ENCODE peak calls at places on chromosomes 13 and 19, in seven cellular contexts. M, T, P, W, O, L and G are unnamed samples.

GRCh38 chr19:5480427-5480836 is 25.2 kb downstream of the ZNRF4 start:
- DNase-seq in T (no peak), L (peak), W (no peak), O (no peak), M (no peak), P (peak), G (no peak)

GRCh38 chr13:36432106-36432544 is at the start of gene CCNA1:
- DNase-seq in O (peak), M (no peak), T (peak), P (peak), W (no peak), L (peak), G (no peak)

GRCh38 chr13:100434010-100434763 is 154.4 kb downstream of the GGACT start:
- DNase-seq in L (no peak), P (no peak), W (no peak), O (no peak), M (no peak), T (no peak), G (no peak)

GRCh38 chr13:43720780-43721397 is 65.9 kb downstream of the ENOX1 start:
- DNase-seq in P (no peak), W (no peak), T (no peak), M (no peak), O (no peak), L (no peak), G (no peak)

GRCh38 chr19:33646306-33646705 is 24.6 kb downstream of the CHST8 start:
- DNase-seq in M (no peak), O (no peak), P (no peak), T (no peak), W (no peak), L (no peak), G (no peak)

GRCh38 chr13:73835138-73835721 is 299.0 kb downstream of the KLF12 start:
- DNase-seq in O (no peak), L (peak), T (no peak), M (no peak), P (no peak), W (no peak), G (no peak)

GRCh38 chr19:30029721-30030510 is 87.9 kb downstream of the URI1 start:
- DNase-seq in L (no peak), W (no peak), P (no peak), O (no peak), T (no peak), M (no peak), G (no peak)

GRCh38 chr19:17794731-17795494 is at the start of gene B3GNT3:
- DNase-seq in M (no peak), W (no peak), O (no peak), T (peak), P (peak), L (peak), G (no peak)

GRCh38 chr13:78660130-78660857 is 1.3 kb upstream of the OBI1 start:
- DNase-seq in P (peak), T (no peak), M (no peak), O (no peak), W (no peak), L (no peak), G (no peak)

GRCh38 chr19:47047931-47048399 is 459 bp downstream of the TMEM160 start:
- DNase-seq in T (peak), M (peak), L (peak), W (peak), P (peak), O (peak), G (peak)

GRCh38 chr13:41568143-41568989 is 111.0 kb downstream of the RGCC start:
- DNase-seq in L (no peak), O (no peak), T (no peak), W (no peak), M (no peak), P (no peak), G (no peak)
- TF ChIP-seq CTCF in L (no peak), O (no peak), T (no peak), W (no peak), M (no peak), P (no peak), G (no peak)

GRCh38 chr13:106143930-106144709 is 391.3 kb downstream of the EFNB2 start:
- DNase-seq in T (no peak), L (no peak), W (no peak), P (no peak), M (no peak), O (no peak), G (no peak)

GRCh38 chr13:106143392-106143791 is 392.1 kb downstream of the EFNB2 start:
- DNase-seq in O (no peak), M (no peak), P (no peak), L (no peak), W (no peak), T (no peak), G (no peak)

GRCh38 chr13:106151056-106151699 is 384.3 kb downstream of the EFNB2 start:
- DNase-seq in L (no peak), M (no peak), W (no peak), T (no peak), P (no peak), O (no peak), G (no peak)

GRCh38 chr13:106145070-106145469 is 390.4 kb downstream of the EFNB2 start:
- DNase-seq in T (no peak), O (no peak), W (no peak), L (no peak), M (no peak), P (no peak), G (no peak)

DNA sequence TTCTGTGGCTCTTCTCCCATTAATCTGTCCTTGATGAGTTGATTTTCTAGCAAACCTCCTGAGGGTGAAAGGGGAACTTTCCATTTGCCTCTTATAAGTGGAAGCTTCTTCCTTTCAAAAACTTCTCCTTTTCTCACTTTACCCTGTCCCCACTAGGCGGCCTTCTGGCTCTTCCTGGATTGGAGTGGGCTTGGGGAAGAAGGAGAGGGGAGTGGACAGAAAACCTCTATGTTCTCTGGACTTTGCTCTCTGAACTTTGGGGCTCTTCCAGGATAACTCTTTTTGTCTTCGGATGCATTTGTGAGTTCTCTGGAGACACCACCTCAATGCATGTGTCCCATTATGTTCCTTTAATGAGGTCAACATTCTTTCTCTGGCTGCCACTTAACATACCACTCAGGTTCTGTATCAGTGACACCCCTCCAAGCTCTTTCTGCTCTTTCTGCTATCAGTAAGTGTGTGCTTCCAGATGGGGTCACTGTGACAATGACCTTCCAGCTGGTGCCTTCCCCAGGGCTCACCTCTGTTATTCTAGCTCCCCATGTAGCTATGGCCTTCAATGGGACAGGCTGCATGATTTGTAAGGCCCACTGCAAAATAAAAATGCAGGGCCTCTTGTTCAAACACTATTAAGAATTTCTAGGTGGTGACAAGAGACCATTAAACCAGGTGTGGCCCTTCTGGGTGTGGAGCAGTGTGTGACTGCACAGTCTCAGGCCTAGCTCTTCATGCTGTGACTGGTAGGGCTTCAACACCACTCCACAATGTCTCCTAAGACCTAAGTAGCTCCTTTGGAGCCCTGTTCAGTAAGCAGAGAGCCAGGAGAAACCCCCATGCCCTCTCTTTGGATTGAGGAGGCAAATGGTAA is 389.2 kb downstream of the EFNB2 start:
- DNase-seq in W (no peak), L (no peak), O (no peak), M (no peak), T (no peak), P (peak), G (no peak)
- TF ChIP-seq CTCF in W (no peak), L (no peak), O (no peak), M (no peak), T (no peak), P (peak), G (no peak)

GRCh38 chr19:11379857-11380350 is 4.2 kb downstream of the EPOR start:
- DNase-seq in M (no peak), O (no peak), W (no peak), T (no peak), L (no peak), P (no peak), G (no peak)

GRCh38 chr19:11377756-11378155 is 3.3 kb downstream of the SWSAP1 start:
- DNase-seq in L (no peak), M (no peak), T (no peak), O (no peak), P (no peak), W (no peak), G (no peak)

GRCh38 chr19:11377237-11377636 is 2.8 kb downstream of the SWSAP1 start:
- DNase-seq in O (no peak), P (no peak), M (no peak), W (no peak), T (no peak), L (no peak), G (no peak)

GRCh38 chr19:11380653-11381534 is 3.2 kb downstream of the EPOR start:
- DNase-seq in L (peak), W (peak), M (peak), T (peak), O (peak), P (peak), G (peak)

GRCh38 chr19:11378319-11379189 is 4.1 kb downstream of the SWSAP1 start:
- DNase-seq in W (no peak), O (peak), T (no peak), M (no peak), L (peak), P (peak), G (no peak)
- TF ChIP-seq CTCF in W (peak), O (peak), T (peak), M (peak), L (peak), P (peak), G (peak)

DNA sequence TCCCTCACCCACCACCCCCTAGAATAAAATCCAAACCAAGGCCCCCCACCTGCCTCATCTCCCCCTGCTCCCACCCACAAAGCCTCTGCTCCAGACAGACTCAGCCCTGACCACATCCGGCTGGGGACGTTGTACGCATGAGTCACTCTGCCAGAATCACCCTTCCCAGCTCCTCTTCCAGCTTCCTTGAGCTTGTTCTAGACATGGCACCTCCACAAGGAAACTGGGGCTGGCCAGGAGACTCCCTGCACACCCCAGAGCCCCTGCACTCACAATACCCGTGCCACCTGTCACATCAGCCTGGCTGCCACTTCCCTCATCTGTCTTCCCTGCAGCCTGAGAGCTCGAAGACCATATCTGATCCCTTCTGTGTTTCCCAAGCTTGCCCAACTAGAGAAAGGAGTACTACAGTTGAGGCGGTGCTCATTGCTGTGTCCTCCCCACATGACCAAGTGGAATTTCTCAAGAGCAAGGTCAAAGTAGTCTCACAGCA is 9.7 kb downstream of the DEDD2 start:
- DNase-seq in P (no peak), O (no peak), W (no peak), M (no peak), L (no peak), T (peak), G (no peak)
- TF ChIP-seq CTCF in P (no peak), O (no peak), W (no peak), M (no peak), L (no peak), T (no peak), G (no peak)

GRCh38 chr13:103762523-103762922 is 696.3 kb upstream of the SLC10A2 start:
- DNase-seq in L (no peak), W (no peak), P (no peak), T (no peak), O (no peak), M (no peak), G (no peak)
- TF ChIP-seq CTCF in L (no peak), W (no peak), P (peak), T (no peak), O (no peak), M (no peak), G (no peak)

GRCh38 chr13:112895521-112896465 is 73.2 kb upstream of the MCF2L start:
- DNase-seq in W (no peak), T (peak), P (no peak), L (no peak), O (no peak), M (no peak), G (no peak)

GRCh38 chr13:112893570-112894422 is 75.2 kb upstream of the MCF2L start:
- DNase-seq in L (peak), M (no peak), P (peak), T (peak), O (no peak), W (no peak), G (no peak)

GRCh38 chr13:112892759-112893569 is 76.0 kb upstream of the MCF2L start:
- DNase-seq in T (peak), M (no peak), P (peak), W (no peak), L (peak), O (no peak), G (no peak)

GRCh38 chr13:112894673-112895481 is 74.1 kb upstream of the MCF2L start:
- DNase-seq in P (peak), M (no peak), O (no peak), W (no peak), T (peak), L (peak), G (no peak)

DNA sequence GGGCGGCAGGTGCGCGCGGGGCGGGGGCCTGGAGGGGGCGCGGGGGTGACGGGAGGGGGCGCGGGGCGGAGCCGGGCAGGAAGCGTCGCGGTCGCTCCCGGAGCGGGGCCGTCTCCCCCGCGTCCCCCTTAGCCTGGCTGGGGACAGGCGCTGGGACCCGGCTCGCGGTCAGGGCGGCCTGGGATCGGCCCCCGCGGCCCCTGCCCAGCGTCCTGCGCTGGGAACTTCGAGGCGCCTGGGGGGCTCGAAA is 74.7 kb upstream of the MCF2L start:
- DNase-seq in M (no peak), O (no peak), P (no peak), L (no peak), T (no peak), W (no peak), G (no peak)
- TF ChIP-seq CTCF in M (no peak), O (no peak), P (no peak), L (no peak), T (no peak), W (no peak), G (no peak)

GRCh38 chr13:39682788-39683187 is 27.3 kb downstream of the COG6 start:
- DNase-seq in W (no peak), M (no peak), O (no peak), P (no peak), T (no peak), L (no peak), G (no peak)

GRCh38 chr13:39682310-39682709 is 26.8 kb downstream of the COG6 start:
- DNase-seq in M (no peak), T (no peak), O (no peak), L (no peak), W (no peak), P (no peak), G (no peak)

GRCh38 chr13:39688278-39688677 is 32.8 kb downstream of the COG6 start:
- DNase-seq in T (no peak), O (no peak), M (no peak), L (no peak), P (no peak), W (no peak), G (no peak)

GRCh38 chr13:39685652-39686051 is 30.2 kb downstream of the COG6 start:
- DNase-seq in W (no peak), O (no peak), T (no peak), L (no peak), M (no peak), P (no peak), G (no peak)

GRCh38 chr13:39684531-39685137 is 29.2 kb downstream of the COG6 start:
- DNase-seq in T (no peak), P (no peak), M (no peak), L (no peak), O (no peak), W (no peak), G (no peak)
- TF ChIP-seq CTCF in T (no peak), P (peak), M (peak), L (peak), O (peak), W (peak), G (peak)

GRCh38 chr19:24055548-24055947 is 31.4 kb upstream of the ZNF254 start:
- DNase-seq in L (no peak), P (no peak), W (no peak), O (no peak), T (no peak), M (no peak), G (no peak)

GRCh38 chr19:24053601-24054000 is 33.4 kb upstream of the ZNF254 start:
- DNase-seq in O (no peak), W (no peak), P (no peak), T (no peak), L (no peak), M (no peak), G (no peak)

GRCh38 chr19:24054044-24054935 is 32.7 kb upstream of the ZNF254 start:
- DNase-seq in W (no peak), L (no peak), P (no peak), M (no peak), T (no peak), O (no peak), G (no peak)

GRCh38 chr19:24051516-24051915 is 35.5 kb upstream of the ZNF254 start:
- DNase-seq in T (no peak), M (no peak), W (no peak), P (no peak), L (no peak), O (no peak), G (no peak)

DNA sequence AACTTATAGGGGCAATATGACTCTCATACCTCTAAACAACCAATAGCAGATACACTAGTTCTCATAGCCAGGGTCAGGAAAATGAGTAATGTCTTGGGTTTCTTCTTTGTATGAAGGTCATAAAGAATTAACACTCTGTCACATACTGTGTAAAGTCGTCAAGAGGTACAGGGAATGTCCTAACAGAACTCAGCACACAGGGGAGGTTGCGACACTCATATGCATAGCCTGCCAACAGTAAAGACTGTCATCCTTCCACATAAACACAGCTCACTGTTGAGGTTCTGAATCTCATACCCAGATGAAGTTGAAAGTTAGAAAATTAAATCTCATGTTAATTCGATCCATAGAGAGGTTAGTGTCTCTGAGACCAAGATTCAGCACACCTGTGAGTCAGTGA is 34.2 kb upstream of the ZNF254 start:
- DNase-seq in O (no peak), P (no peak), L (no peak), M (no peak), T (no peak), W (no peak), G (no peak)
- TF ChIP-seq CTCF in O (no peak), P (no peak), L (no peak), M (no peak), T (no peak), W (no peak), G (no peak)

DNA sequence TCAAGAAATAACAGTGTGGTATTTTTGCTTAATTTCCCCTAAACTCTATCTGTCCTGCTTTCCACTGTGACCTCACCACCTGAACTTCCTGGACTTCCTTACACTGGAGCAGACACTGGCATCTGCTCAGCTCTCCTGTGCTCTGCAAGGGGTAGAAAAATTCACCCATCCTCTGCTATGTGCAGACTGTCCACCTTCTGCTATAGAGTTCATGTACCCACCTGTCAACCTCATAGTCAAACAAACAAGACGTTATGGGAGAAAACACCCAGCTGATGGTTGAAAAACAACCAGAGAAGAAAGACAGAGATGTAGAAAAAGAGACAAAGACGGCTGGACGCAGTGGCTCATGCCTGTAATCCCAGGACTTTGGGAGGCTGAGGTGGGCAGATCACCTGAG is 12.2 kb downstream of the LAIR1 start:
- DNase-seq in W (no peak), M (no peak), O (no peak), T (no peak), P (no peak), L (no peak), G (no peak)
- TF ChIP-seq CTCF in W (no peak), M (no peak), O (no peak), T (no peak), P (no peak), L (no peak), G (no peak)

GRCh38 chr19:37583340-37583739 is 11.3 kb downstream of the ZNF571 start:
- DNase-seq in O (no peak), W (no peak), P (peak), M (no peak), L (no peak), T (no peak), G (no peak)
- TF ChIP-seq CTCF in O (no peak), W (no peak), P (peak), M (no peak), L (no peak), T (no peak), G (no peak)